ENCODE peak calls at places on chromosomes 1 and 21, in four cellular contexts. D is hepatocyte, O is non-pigmented ciliary epithelial cell, M is A172. S is an unnamed sample.

GRCh38 chr1:86868477-86868876 is 45.4 kb downstream of the SELENOF start:
- DNase-seq in O (no peak), D (no peak), M (no peak), S (no peak)

GRCh38 chr1:50172299-50172698 is 63.6 kb downstream of the ELAVL4 start:
- DNase-seq in O (no peak), M (no peak), D (no peak), S (no peak)

GRCh38 chr1:27335506-27336422 is 6.1 kb upstream of the SYTL1 start:
- DNase-seq in O (no peak), M (no peak), D (no peak), S (no peak)

GRCh38 chr1:176529395-176529794 is 66.4 kb downstream of the PAPPA2 start:
- DNase-seq in M (no peak), D (no peak), O (no peak), S (no peak)

GRCh38 chr1:238177960-238178359 is 287.2 kb upstream of the ZP4 start:
- DNase-seq in D (no peak), M (peak; percentile 41), O (peak; percentile 46), S (no peak)

GRCh38 chr1:171965802-171966201 is 124.5 kb downstream of the DNM3 start:
- DNase-seq in M (no peak), O (peak; percentile 13), D (no peak), S (no peak)

GRCh38 chr1:40182956-40183710 is 21.9 kb downstream of the RLF start:
- DNase-seq in D (peak; percentile 30), M (no peak), O (no peak), S (no peak)

GRCh38 chr1:235006816-235007215 is 121.8 kb downstream of the TOMM20 start:
- DNase-seq in M (no peak), D (no peak), O (no peak), S (no peak)

GRCh38 chr1:226639631-226640061 is 91.1 kb downstream of the STUM start:
- DNase-seq in M (no peak), D (no peak), O (no peak), S (no peak)

GRCh38 chr1:152252157-152252556 is 28.2 kb upstream of the HRNR start:
- DNase-seq in M (no peak), O (no peak), D (no peak), S (no peak)

GRCh38 chr1:225201447-225201846 is 226.4 kb downstream of the LBR start:
- DNase-seq in M (no peak), D (no peak), O (no peak), S (no peak)

GRCh38 chr1:37415611-37416244 is 58.7 kb upstream of the ZC3H12A start:
- DNase-seq in D (no peak), M (no peak), O (no peak), S (no peak)

GRCh38 chr21:33078907-33079582 is 9.1 kb downstream of the OLIG1 start:
- DNase-seq in D (peak; percentile 62), M (peak; percentile 93), O (peak; percentile 28), S (peak; percentile 9)

GRCh38 chr1:180239145-180240096 is 9.4 kb downstream of the LHX4 start:
- DNase-seq in D (no peak), O (no peak), M (no peak), S (no peak)

GRCh38 chr1:5598824-5599395 is 393.3 kb downstream of the NPHP4 start:
- DNase-seq in O (no peak), M (no peak), D (no peak), S (no peak)

GRCh38 chr1:44802306-44803061 is 2.3 kb downstream of the PLK3 start:
- DNase-seq in M (no peak), O (no peak), D (peak; percentile 16), S (no peak)

GRCh38 chr1:27360159-27361043 is 6.4 kb downstream of the MAP3K6 start:
- DNase-seq in O (no peak), M (no peak), D (peak; percentile 54), S (no peak)

GRCh38 chr1:202959276-202959620 is 1.1 kb upstream of the ADIPOR1 start:
- DNase-seq in O (no peak), M (peak; percentile 40), D (peak; percentile 35), S (no peak)

GRCh38 chr1:199545780-199546179 is 481.7 kb upstream of the NR5A2 start:
- DNase-seq in O (no peak), M (peak; percentile 25), D (peak; percentile 25), S (no peak)

S was measured in skeletal muscle cell.